ENCODE peak calls at places on chromosome X, in eight cellular contexts. D is non-pigmented ciliary epithelial cell; W is NAMALWA; G is neural crest cell; V is stimulated activated CD4-positive, alpha-beta T cell treated with anti-CD3 and anti-CD28 coated beads, Interleukin-4, amount 100 ng/mL, for 4 hours; H is DMS153; K is GM04503; L is iris pigment epithelial cell. U is an unnamed sample.

GRCh38 chrX:139974496-139974895 is 9.2 kb upstream of the CXorf66 start:
- DNase-seq in V (no peak), G (no peak), D (no peak), H (no peak), K (no peak), L (no peak), W (no peak), U (no peak)

GRCh38 chrX:148755111-148755510 is 254.7 kb downstream of the AFF2 start:
- DNase-seq in V (no peak), L (no peak), D (no peak), H (no peak), G (no peak), K (no peak), W (no peak), U (no peak)

GRCh38 chrX:130688360-130688759 is 214.6 kb downstream of the ENOX2 start:
- DNase-seq in H (no peak), K (no peak), W (no peak), G (no peak), D (no peak), V (no peak), L (no peak), U (no peak)

GRCh38 chrX:129642641-129643040 is 12.1 kb downstream of the APLN start:
- DNase-seq in L (no peak), W (no peak), G (no peak), K (peak), H (no peak), V (no peak), D (no peak), U (no peak)

GRCh38 chrX:106742193-106742592 is 15.7 kb downstream of the RNF128 start:
- DNase-seq in G (no peak), V (no peak), W (no peak), D (no peak), L (no peak), H (no peak), K (no peak), U (peak)

GRCh38 chrX:9717376-9717775 is 48.3 kb downstream of the GPR143 start:
- DNase-seq in L (no peak), H (no peak), G (no peak), W (no peak), D (no peak), K (no peak), V (no peak), U (no peak)

GRCh38 chrX:49041683-49042529 is 1.3 kb downstream of the TFE3 start:
- DNase-seq in W (peak), G (no peak), K (no peak), L (peak), V (no peak), D (no peak), H (peak), U (no peak)

GRCh38 chrX:7024850-7025249 is 122.7 kb upstream of the STS start:
- DNase-seq in D (no peak), H (no peak), V (no peak), W (no peak), G (no peak), K (no peak), L (no peak), U (no peak)

GRCh38 chrX:153447581-153447960 is 1.7 kb upstream of the TREX2 start:
- DNase-seq in D (no peak), L (no peak), W (no peak), K (no peak), H (no peak), G (no peak), V (no peak), U (no peak)

GRCh38 chrX:14013074-14013473 is 16.6 kb downstream of the GEMIN8 start:
- DNase-seq in L (peak), V (no peak), W (no peak), H (no peak), K (no peak), G (no peak), D (no peak), U (no peak)

GRCh38 chrX:133134282-133134681 is 37.4 kb upstream of the USP26 start:
- DNase-seq in K (no peak), V (no peak), L (no peak), D (no peak), W (no peak), H (no peak), G (no peak), U (no peak)

GRCh38 chrX:30302957-30303356 is 6.2 kb downstream of the NR0B1 start:
- DNase-seq in G (no peak), L (peak), H (peak), D (no peak), K (peak), W (no peak), V (no peak), U (no peak)

GRCh38 chrX:69323786-69324720 is 158.8 kb upstream of the PJA1 start:
- DNase-seq in V (no peak), D (no peak), H (no peak), W (no peak), L (no peak), G (no peak), K (no peak), U (no peak)

GRCh38 chrX:71301195-71301924 is at the start of gene ITGB1BP2:
- DNase-seq in D (no peak), V (no peak), K (no peak), W (no peak), H (no peak), L (peak), G (no peak), U (peak)

GRCh38 chrX:46803140-46803539 is 33.7 kb upstream of the RP2 start:
- DNase-seq in H (no peak), W (peak), L (no peak), V (no peak), G (no peak), D (no peak), K (no peak), U (peak)

GRCh38 chrX:38636949-38637819 is 75.8 kb downstream of the TSPAN7 start:
- DNase-seq in H (no peak), V (no peak), K (no peak), W (no peak), D (no peak), L (no peak), G (no peak), U (no peak)

GRCh38 chrX:25968920-25969319 is 169.2 kb upstream of the MAGEB18 start:
- DNase-seq in D (no peak), G (peak), W (peak), H (no peak), K (no peak), V (no peak), L (peak), U (peak)